ENCODE peak calls at places on chromosomes 6 and 20, in nine cellular contexts. Y is SJSA1; J is A673; A is fibroblast of pulmonary artery; N is EH; U is right lobe of liver; B is adipocyte; H is activated CD4-positive, alpha-beta T cell treated with anti-CD3 and anti-CD28 coated beads, Interleukin-2, amount 50 U/mL, for 48 hours; C is amniotic stem cell. T is an unnamed sample.

GRCh38 chr20:57474191-57474590 is 50.7 kb downstream of the CTCFL start:
- DNase-seq in Y (no peak), J (no peak), A (no peak), N (no peak), U (no peak), B (no peak), H (no peak), C (no peak), T (no peak)

GRCh38 chr20:13819885-13820645 is 35.2 kb downstream of the NDUFAF5 start:
- DNase-seq in Y (peak; percentile 24), J (peak; percentile 53), A (peak; percentile 64), N (peak; percentile 67), U (peak; percentile 60), B (peak; percentile 79), H (peak; percentile 9), C (peak; percentile 22), T (peak; percentile 72)

GRCh38 chr20:22586645-22587310 is 2.4 kb upstream of the FOXA2 start:
- DNase-seq in Y (peak; percentile 63), J (peak; percentile 34), A (no peak), N (no peak), U (peak; percentile 83), B (no peak), H (peak; percentile 19), C (no peak), T (peak; percentile 28)

GRCh38 chr6:159044899-159045727 is at the start of gene TAGAP:
- DNase-seq in Y (peak; percentile 62), J (no peak), A (no peak), N (peak; percentile 43), U (no peak), B (peak; percentile 42), H (peak; percentile 88), C (no peak), T (no peak)

GRCh38 chr6:43061861-43062260 is 2.4 kb downstream of the KLC4 start:
- DNase-seq in Y (no peak), J (no peak), A (no peak), N (peak; percentile 54), U (no peak), B (no peak), H (no peak), C (no peak), T (no peak)

GRCh38 chr6:162177733-162178132 is 549.8 kb downstream of the PRKN start:
- DNase-seq in Y (no peak), J (peak; percentile 4), A (peak; percentile 3), N (no peak), U (no peak), B (no peak), H (no peak), C (no peak), T (peak; percentile 13)

GRCh38 chr20:13223731-13224130 is 2.7 kb downstream of the ISM1 start:
- DNase-seq in Y (no peak), J (no peak), A (no peak), N (no peak), U (no peak), B (no peak), H (no peak), C (no peak), T (no peak)

GRCh38 chr6:100568255-100568654 is 103.5 kb upstream of the SIM1 start:
- DNase-seq in Y (no peak), J (no peak), A (no peak), N (peak; percentile 44), U (no peak), B (no peak), H (no peak), C (no peak), T (no peak)

GRCh38 chr20:4684837-4685413 is 36.8 kb upstream of the PRND start:
- DNase-seq in Y (peak; percentile 79), J (no peak), A (peak; percentile 63), N (peak; percentile 73), U (no peak), B (no peak), H (no peak), C (no peak), T (no peak)

T was measured in dermis blood vessel endothelial cell.